ENCODE peak calls at places on chromosomes 4 and X, in four cellular contexts. D is breast epithelium, M is lower lobe of right lung, C is tibial nerve. J is an unnamed sample. For H3K4me1, the result is how much of the 10 kb centered on the place peaks cover.

GRCh38 chr4:180664766-180665368 is 1578.3 kb upstream of the TENM3 start:
- DNase-seq in C (peak), M (no peak), D (peak), J (peak)

GRCh38 chr4:111506706-111507105 is 638.5 kb upstream of the FAM241A start:
- DNase-seq in M (no peak), D (no peak), C (no peak), J (no peak)

GRCh38 chrX:73239242-73239641 is 24.6 kb upstream of the NAP1L2 start:
- DNase-seq in D (no peak), M (no peak), C (no peak), J (no peak)

GRCh38 chr4:156815717-156816319 is 155.8 kb downstream of the PDGFC start:
- DNase-seq in D (no peak), C (no peak), M (no peak), J (no peak)

GRCh38 chr4:150248181-150248580 is 169.9 kb downstream of the DCLK2 start:
- DNase-seq in M (no peak), C (no peak), D (no peak), J (no peak)

GRCh38 chr4:158789853-158790252 is 21.0 kb downstream of the FNIP2 start:
- DNase-seq in M (no peak), D (no peak), C (no peak), J (no peak)

GRCh38 chrX:57528670-57529255 is 63.0 kb upstream of the ZXDB start:
- DNase-seq in C (no peak), M (no peak), D (no peak), J (peak)

GRCh38 chrX:150649096-150649870 is 43.9 kb upstream of the MTMR1 start:
- DNase-seq in M (peak), C (peak), D (no peak), J (no peak)

GRCh38 chr4:139458999-139459398 is 5.1 kb downstream of the RAB33B start:
- DNase-seq in D (no peak), C (no peak), M (no peak), J (no peak)

GRCh38 chr4:1505511-1506451 is 99.5 kb upstream of the NKX1-1 start:
- DNase-seq in D (no peak), C (no peak), M (peak), J (no peak)

GRCh38 chrX:6667048-6667768 is 132.3 kb upstream of the VCX3A start:
- DNase-seq in C (no peak), D (no peak), M (no peak), J (no peak)

GRCh38 chrX:98379134-98379533 is 1495.4 kb downstream of the RPA4 start:
- DNase-seq in C (no peak), D (no peak), M (no peak), J (no peak)

GRCh38 chrX:110086916-110087484 is 84.1 kb downstream of the TMEM164 start:
- DNase-seq in D (no peak), M (no peak), C (no peak), J (no peak)

GRCh38 chr4:141124224-141124623 is 9.0 kb downstream of the RNF150 start:
- DNase-seq in M (no peak), C (no peak), D (no peak), J (no peak)
- H3K4me1 ChIP-seq in M (under half), C (under half), D (under half), J (under half)

GRCh38 chr4:6914448-6914847 is 4.8 kb downstream of the TBC1D14 start:
- DNase-seq in M (no peak), D (no peak), C (no peak), J (no peak)
- H3K4me1 ChIP-seq in M (half or more), D (under half), C (under half), J (half or more)

GRCh38 chr4:153530996-153531375 is 64.8 kb downstream of the TMEM131L start:
- DNase-seq in C (no peak), D (no peak), M (no peak), J (no peak)
- H3K4me1 ChIP-seq in C (under half), D (under half), M (under half), J (half or more)

GRCh38 chr4:24778427-24779225 is 16.7 kb upstream of the SOD3 start:
- DNase-seq in C (peak), M (no peak), D (peak), J (no peak)
- H3K4me1 ChIP-seq in C (under half), M (under half), D (under half), J (under half)

GRCh38 chr4:87118421-87118820 is 102.0 kb downstream of the KLHL8 start:
- DNase-seq in M (no peak), D (no peak), C (no peak), J (no peak)
- H3K4me1 ChIP-seq in M (under half), D (under half), C (under half), J (under half)

GRCh38 chrX:40172980-40173661 is 75.4 kb upstream of the BCOR start:
- DNase-seq in D (no peak), M (no peak), C (no peak), J (no peak)

GRCh38 chrX:40174594-40175415 is 77.0 kb upstream of the BCOR start:
- DNase-seq in D (no peak), C (no peak), M (peak), J (no peak)

GRCh38 chrX:40175416-40176255 is 77.9 kb upstream of the BCOR start:
- DNase-seq in D (no peak), M (peak), C (peak), J (peak)

GRCh38 chrX:40172169-40172979 is 74.6 kb upstream of the BCOR start:
- DNase-seq in C (peak), D (no peak), M (peak), J (no peak)

GRCh38 chrX:40173662-40174593 is 76.2 kb upstream of the BCOR start:
- DNase-seq in M (peak), C (no peak), D (no peak), J (no peak)
- H3K4me1 ChIP-seq in M (under half), C (under half), D (under half), J (under half)

DNA sequence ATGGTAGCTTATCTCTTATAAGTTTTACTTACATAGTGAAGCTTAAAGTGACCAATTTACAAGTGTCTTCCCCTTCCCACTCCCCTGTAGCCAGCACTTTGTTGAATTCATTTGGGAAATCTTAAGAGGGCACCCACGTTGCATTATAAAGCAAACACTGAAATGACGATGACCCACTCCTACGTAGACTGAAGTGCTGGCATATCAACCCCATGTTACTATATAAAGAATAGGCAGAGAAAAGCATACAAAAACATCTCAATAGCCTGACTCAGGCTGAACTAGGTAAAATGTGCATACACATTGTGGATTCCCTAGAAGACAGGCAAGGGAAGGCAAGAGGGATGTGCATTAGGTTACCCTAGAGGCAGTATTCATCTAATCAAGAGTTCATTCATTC is 313.4 kb downstream of the TENM3 start:
- DNase-seq in C (no peak), M (no peak), D (no peak), J (no peak)
- H3K4me1 ChIP-seq in C (under half), M (under half), D (under half), J (under half)

GRCh38 chr4:184286346-184286745 is 68.7 kb upstream of the ENPP6 start:
- DNase-seq in D (no peak), M (no peak), C (peak), J (no peak)

GRCh38 chr4:184282895-184283654 is 65.4 kb upstream of the ENPP6 start:
- DNase-seq in D (no peak), C (peak), M (no peak), J (no peak)

GRCh38 chr4:184283659-184284335 is 66.1 kb upstream of the ENPP6 start:
- DNase-seq in M (no peak), D (no peak), C (peak), J (no peak)

GRCh38 chr4:184284336-184284690 is 66.6 kb upstream of the ENPP6 start:
- DNase-seq in D (no peak), C (no peak), M (no peak), J (no peak)

DNA sequence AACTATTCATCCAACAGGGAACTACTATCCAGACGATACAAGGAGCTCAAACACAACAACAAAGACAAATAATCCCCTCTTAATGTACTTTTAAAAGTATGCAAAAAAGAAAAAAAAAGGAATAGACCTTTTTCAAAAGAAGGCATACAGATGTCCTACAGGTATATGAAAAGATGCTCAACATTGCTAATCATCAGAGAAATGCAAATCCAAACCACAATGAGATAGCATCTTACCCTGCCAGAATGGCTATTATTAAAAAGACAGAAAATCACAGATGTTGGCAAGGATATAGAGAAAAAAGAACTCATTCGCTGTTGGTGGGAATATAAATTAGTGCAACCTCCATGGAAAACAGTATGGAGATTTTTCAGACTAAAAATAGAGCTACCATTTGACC is 67.1 kb upstream of the ENPP6 start:
- DNase-seq in C (no peak), D (no peak), M (no peak), J (no peak)
- H3K4me1 ChIP-seq in C (under half), D (under half), M (half or more), J (half or more)

DNA sequence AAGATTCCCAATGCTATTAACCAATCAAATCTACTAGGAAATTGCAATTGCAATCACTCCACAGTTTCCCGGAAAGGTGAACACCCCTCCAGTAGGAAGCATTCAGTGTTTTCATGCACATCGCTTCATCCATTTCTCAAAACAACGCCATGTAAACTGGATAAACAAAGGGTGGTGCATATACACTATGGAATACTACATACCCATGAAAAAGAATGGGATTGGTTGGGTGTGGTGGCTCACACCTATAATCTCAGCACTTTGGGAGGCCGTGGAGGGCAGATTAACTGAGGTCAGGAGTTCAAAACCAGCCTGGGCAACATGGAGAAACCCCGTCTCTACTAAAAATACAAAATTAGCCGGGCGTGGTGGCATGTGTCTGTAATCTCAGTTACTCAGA is 29.1 kb downstream of the DHRSX start:
- DNase-seq in D (no peak), C (no peak), M (no peak), J (no peak)
- H3K4me1 ChIP-seq in D (under half), C (under half), M (under half), J (under half)

GRCh38 chr4:102524691-102525090 is 23.5 kb downstream of the NFKB1 start:
- DNase-seq in C (no peak), D (no peak), M (no peak), J (no peak)
- H3K4me1 ChIP-seq in C (under half), D (under half), M (under half), J (half or more)

J was measured in CD4-positive, alpha-beta memory T cell.